ENCODE peak calls at places on chromosomes 12 and 14, in five cellular contexts. One of them, this sample, is unnamed.

GRCh38 chr14:95666450-95666849 is 19.8 kb upstream of the TCL1B start:
- DNase-seq in NCI-H748 treated with DMSO at 0.1 percent for 48 hours: no peak
- DNase-seq in mesendoderm: no peak
- DNase-seq in AML-193: no peak
- DNase-seq in activated naive CD8-positive, alpha-beta T cell treated with anti-CD3 and anti-CD28 coated beads for 36 hours: no peak
- DNase-seq in this sample: no peak

GRCh38 chr14:61386173-61386772 is 64.9 kb downstream of the PRKCH start:
- DNase-seq in NCI-H748 treated with DMSO at 0.1 percent for 48 hours: no peak
- DNase-seq in activated naive CD8-positive, alpha-beta T cell treated with anti-CD3 and anti-CD28 coated beads for 36 hours: no peak
- DNase-seq in AML-193: no peak
- DNase-seq in mesendoderm: no peak
- DNase-seq in this sample: no peak

GRCh38 chr14:41925409-41925808 is 318.7 kb downstream of the LRFN5 start:
- DNase-seq in NCI-H748 treated with DMSO at 0.1 percent for 48 hours: peak
- DNase-seq in mesendoderm: peak
- DNase-seq in activated naive CD8-positive, alpha-beta T cell treated with anti-CD3 and anti-CD28 coated beads for 36 hours: no peak
- DNase-seq in AML-193: no peak
- DNase-seq in this sample: no peak

GRCh38 chr12:109951136-109951535 is 45.0 kb downstream of the GIT2 start:
- DNase-seq in mesendoderm: no peak
- DNase-seq in NCI-H748 treated with DMSO at 0.1 percent for 48 hours: no peak
- DNase-seq in activated naive CD8-positive, alpha-beta T cell treated with anti-CD3 and anti-CD28 coated beads for 36 hours: no peak
- DNase-seq in AML-193: no peak
- DNase-seq in this sample: no peak

GRCh38 chr14:67480011-67480410 is 8.5 kb downstream of the TMEM229B start:
- DNase-seq in mesendoderm: no peak
- DNase-seq in AML-193: no peak
- DNase-seq in activated naive CD8-positive, alpha-beta T cell treated with anti-CD3 and anti-CD28 coated beads for 36 hours: no peak
- DNase-seq in NCI-H748 treated with DMSO at 0.1 percent for 48 hours: no peak
- DNase-seq in this sample: no peak

GRCh38 chr12:67826148-67826547 is 163.1 kb upstream of the IFNG-AS1 start:
- DNase-seq in mesendoderm: peak
- DNase-seq in NCI-H748 treated with DMSO at 0.1 percent for 48 hours: no peak
- DNase-seq in activated naive CD8-positive, alpha-beta T cell treated with anti-CD3 and anti-CD28 coated beads for 36 hours: no peak
- DNase-seq in AML-193: no peak
- DNase-seq in this sample: no peak

GRCh38 chr12:52210925-52211650 is 19.3 kb upstream of the KRT80 start:
- DNase-seq in NCI-H748 treated with DMSO at 0.1 percent for 48 hours: no peak
- DNase-seq in mesendoderm: no peak
- DNase-seq in AML-193: no peak
- DNase-seq in activated naive CD8-positive, alpha-beta T cell treated with anti-CD3 and anti-CD28 coated beads for 36 hours: no peak
- DNase-seq in this sample: peak

GRCh38 chr12:7512528-7512927 is 9.0 kb upstream of the CD163 start:
- DNase-seq in mesendoderm: peak
- DNase-seq in AML-193: peak
- DNase-seq in NCI-H748 treated with DMSO at 0.1 percent for 48 hours: no peak
- DNase-seq in activated naive CD8-positive, alpha-beta T cell treated with anti-CD3 and anti-CD28 coated beads for 36 hours: no peak
- DNase-seq in this sample: no peak

GRCh38 chr12:93699271-93700141 is 22.3 kb downstream of the CRADD start:
- DNase-seq in mesendoderm: no peak
- DNase-seq in activated naive CD8-positive, alpha-beta T cell treated with anti-CD3 and anti-CD28 coated beads for 36 hours: no peak
- DNase-seq in AML-193: no peak
- DNase-seq in NCI-H748 treated with DMSO at 0.1 percent for 48 hours: no peak
- DNase-seq in this sample: peak

GRCh38 chr14:98189077-98189476 is 1082.9 kb downstream of the BCL11B start:
- DNase-seq in activated naive CD8-positive, alpha-beta T cell treated with anti-CD3 and anti-CD28 coated beads for 36 hours: no peak
- DNase-seq in NCI-H748 treated with DMSO at 0.1 percent for 48 hours: no peak
- DNase-seq in AML-193: no peak
- DNase-seq in mesendoderm: no peak
- DNase-seq in this sample: no peak

GRCh38 chr12:3658327-3659163 is 94.4 kb downstream of the CRACR2A start:
- DNase-seq in activated naive CD8-positive, alpha-beta T cell treated with anti-CD3 and anti-CD28 coated beads for 36 hours: peak
- DNase-seq in mesendoderm: peak
- DNase-seq in NCI-H748 treated with DMSO at 0.1 percent for 48 hours: no peak
- DNase-seq in AML-193: no peak
- DNase-seq in this sample: peak

GRCh38 chr12:121578230-121579189 is 2.3 kb downstream of the KDM2B start:
- DNase-seq in mesendoderm: peak
- DNase-seq in AML-193: no peak
- DNase-seq in activated naive CD8-positive, alpha-beta T cell treated with anti-CD3 and anti-CD28 coated beads for 36 hours: no peak
- DNase-seq in NCI-H748 treated with DMSO at 0.1 percent for 48 hours: no peak
- DNase-seq in this sample: peak

GRCh38 chr12:113933201-113933786 is 32.8 kb downstream of the RBM19 start:
- DNase-seq in NCI-H748 treated with DMSO at 0.1 percent for 48 hours: no peak
- DNase-seq in AML-193: no peak
- DNase-seq in activated naive CD8-positive, alpha-beta T cell treated with anti-CD3 and anti-CD28 coated beads for 36 hours: no peak
- DNase-seq in mesendoderm: peak
- DNase-seq in this sample: peak

GRCh38 chr12:51825216-51825615 is 23.3 kb downstream of the FIGNL2 start:
- DNase-seq in AML-193: no peak
- DNase-seq in mesendoderm: no peak
- DNase-seq in NCI-H748 treated with DMSO at 0.1 percent for 48 hours: no peak
- DNase-seq in activated naive CD8-positive, alpha-beta T cell treated with anti-CD3 and anti-CD28 coated beads for 36 hours: no peak
- DNase-seq in this sample: peak

GRCh38 chr12:121344506-121344905 is 7.7 kb downstream of the ANAPC5 start:
- DNase-seq in mesendoderm: no peak
- DNase-seq in activated naive CD8-positive, alpha-beta T cell treated with anti-CD3 and anti-CD28 coated beads for 36 hours: no peak
- DNase-seq in AML-193: no peak
- DNase-seq in NCI-H748 treated with DMSO at 0.1 percent for 48 hours: no peak
- DNase-seq in this sample: no peak

This sample was measured in H7.